ENCODE peak calls at places on chromosomes 7 and 10, in eight cellular contexts. S, A, E, B, Q, K, X and D are unnamed samples.

GRCh38 chr10:33099748-33100147 is 141.7 kb upstream of the ITGB1 start:
- DNase-seq in K (no peak), Q (no peak), S (no peak), X (peak; percentile 77), B (no peak), E (no peak), A (no peak), D (no peak)

GRCh38 chr10:110802551-110803238 is 69.0 kb upstream of the PDCD4 start:
- DNase-seq in K (peak; percentile 92), S (peak; percentile 9), E (peak; percentile 40), B (no peak), X (peak; percentile 93), Q (no peak), A (peak; percentile 64), D (no peak)

GRCh38 chr10:82150123-82150900 is 275.3 kb downstream of the NRG3 start:
- DNase-seq in B (peak; percentile 83), X (no peak), A (peak; percentile 15), E (peak; percentile 28), S (no peak), K (peak; percentile 66), Q (no peak), D (peak; percentile 19)

GRCh38 chr7:95004618-95005282 is 97.4 kb downstream of the PPP1R9A start:
- DNase-seq in S (no peak), Q (no peak), K (no peak), B (no peak), A (no peak), X (peak; percentile 5), E (no peak), D (no peak)

GRCh38 chr10:72753760-72754231 is 61.9 kb downstream of the MCU start:
- DNase-seq in E (no peak), S (no peak), A (no peak), K (no peak), X (no peak), Q (no peak), B (peak; percentile 37), D (no peak)

GRCh38 chr10:102542800-102543418 is 39.1 kb downstream of the SUFU start:
- DNase-seq in K (no peak), Q (no peak), S (no peak), B (no peak), X (peak; percentile 61), E (no peak), A (no peak), D (no peak)

GRCh38 chr10:124285587-124286527 is 132.9 kb downstream of the OAT start:
- DNase-seq in S (no peak), A (no peak), B (no peak), X (peak; percentile 17), K (no peak), Q (no peak), E (no peak), D (no peak)

GRCh38 chr10:86583983-86584382 is 62.4 kb upstream of the WAPL start:
- DNase-seq in K (peak; percentile 34), A (no peak), B (peak; percentile 23), E (no peak), X (no peak), Q (no peak), S (no peak), D (no peak)

GRCh38 chr10:86102446-86102845 is 264.1 kb downstream of the GRID1 start:
- DNase-seq in A (no peak), Q (no peak), S (no peak), K (no peak), X (no peak), E (no peak), B (no peak), D (no peak)

GRCh38 chr10:72335394-72336258 is 19.1 kb downstream of the DNAJB12 start:
- DNase-seq in S (peak; percentile 47), B (no peak), E (no peak), Q (no peak), X (no peak), A (no peak), K (peak; percentile 75), D (no peak)

GRCh38 chr10:113301342-113301984 is 251.4 kb upstream of the HABP2 start:
- DNase-seq in X (no peak), Q (no peak), E (no peak), B (no peak), S (no peak), K (no peak), A (no peak), D (no peak)

GRCh38 chr7:116249969-116250553 is 39.7 kb downstream of the TES start:
- DNase-seq in A (peak; percentile 58), B (peak; percentile 46), X (peak; percentile 62), Q (no peak), K (no peak), S (no peak), E (no peak), D (no peak)

GRCh38 chr7:77415822-77416620 is at the start of gene GSAP:
- DNase-seq in S (peak; percentile 21), X (peak; percentile 70), E (peak; percentile 40), K (peak; percentile 89), A (no peak), Q (peak; percentile 27), B (peak; percentile 61), D (no peak)

GRCh38 chr7:140564643-140565042 is 76.0 kb downstream of the DENND2A start:
- DNase-seq in B (peak; percentile 27), Q (no peak), S (no peak), K (no peak), E (no peak), X (peak; percentile 68), A (no peak), D (no peak)

GRCh38 chr10:96840841-96841518 is 8.9 kb downstream of the LCOR start:
- DNase-seq in S (no peak), E (no peak), X (no peak), Q (no peak), A (no peak), B (no peak), K (no peak), D (no peak)

GRCh38 chr10:62554632-62555199 is 180.5 kb downstream of the ZNF365 start:
- DNase-seq in Q (no peak), K (no peak), E (peak; percentile 2), A (peak; percentile 36), B (peak; percentile 63), S (no peak), X (peak; percentile 70), D (no peak)

GRCh38 chr7:24316340-24316739 is 32.4 kb downstream of the NPY start:
- DNase-seq in A (no peak), Q (no peak), K (no peak), E (no peak), B (no peak), X (no peak), S (no peak), D (no peak)

GRCh38 chr7:108455833-108456677 is at the start of gene NRCAM:
- DNase-seq in B (peak; percentile 95), S (peak; percentile 36), E (peak; percentile 71), K (peak; percentile 38), A (peak; percentile 76), Q (no peak), X (peak; percentile 59), D (peak; percentile 76)

GRCh38 chr7:132380065-132380464 is 196.2 kb downstream of the PLXNA4 start:
- DNase-seq in K (no peak), E (no peak), Q (no peak), B (peak; percentile 22), A (no peak), X (no peak), S (no peak), D (no peak)